ENCODE peak calls at places on chromosomes 5 and 9, in four cellular contexts. One of them, this sample, is unnamed. For H3K9me3 and H3K36me3, the result is how much of the 10 kb centered on the place peaks cover.

GRCh38 chr9:113581865-113582697 is 118.6 kb downstream of the RGS3 start:
- DNase-seq in Caco-2: no peak
- DNase-seq in small intestine: peak
- DNase-seq in CD8-positive, alpha-beta T cell: peak
- DNase-seq in this sample: no peak

GRCh38 chr9:98536542-98537173 is 172.1 kb downstream of the GABBR2 start:
- DNase-seq in Caco-2: no peak
- DNase-seq in small intestine: peak
- DNase-seq in CD8-positive, alpha-beta T cell: no peak
- DNase-seq in this sample: no peak

GRCh38 chr5:107092695-107093094 is 578.0 kb downstream of the EFNA5 start:
- DNase-seq in Caco-2: no peak
- DNase-seq in small intestine: no peak
- DNase-seq in CD8-positive, alpha-beta T cell: no peak
- DNase-seq in this sample: no peak

GRCh38 chr5:71939452-71939932 is 167.8 kb upstream of the MAP1B start:
- DNase-seq in Caco-2: no peak
- DNase-seq in small intestine: no peak
- DNase-seq in CD8-positive, alpha-beta T cell: no peak
- DNase-seq in this sample: no peak

GRCh38 chr5:84384604-84385575 is at the start of gene EDIL3:
- DNase-seq in Caco-2: peak
- DNase-seq in small intestine: no peak
- DNase-seq in CD8-positive, alpha-beta T cell: no peak
- DNase-seq in this sample: peak

GRCh38 chr5:3285621-3286020 is 310.0 kb upstream of the IRX1 start:
- DNase-seq in Caco-2: no peak
- DNase-seq in small intestine: no peak
- DNase-seq in CD8-positive, alpha-beta T cell: no peak
- DNase-seq in this sample: no peak

GRCh38 chr9:17349816-17350215 is 215.0 kb downstream of the CNTLN start:
- DNase-seq in Caco-2: no peak
- DNase-seq in small intestine: no peak
- DNase-seq in CD8-positive, alpha-beta T cell: no peak
- DNase-seq in this sample: no peak

GRCh38 chr5:15566306-15566705 is 66.3 kb downstream of the FBXL7 start:
- DNase-seq in Caco-2: no peak
- DNase-seq in small intestine: no peak
- DNase-seq in CD8-positive, alpha-beta T cell: no peak
- DNase-seq in this sample: no peak

GRCh38 chr5:125552486-125552885 is 806.0 kb upstream of the ZNF608 start:
- DNase-seq in Caco-2: no peak
- DNase-seq in small intestine: no peak
- DNase-seq in CD8-positive, alpha-beta T cell: no peak
- DNase-seq in this sample: no peak

GRCh38 chr5:171801-172331 is 19.4 kb upstream of the LRRC14B start:
- DNase-seq in Caco-2: peak
- DNase-seq in small intestine: no peak
- DNase-seq in CD8-positive, alpha-beta T cell: no peak
- DNase-seq in this sample: no peak

GRCh38 chr5:79285833-79286232 is 49.9 kb downstream of the JMY start:
- DNase-seq in Caco-2: no peak
- DNase-seq in small intestine: no peak
- DNase-seq in CD8-positive, alpha-beta T cell: no peak
- DNase-seq in this sample: no peak

GRCh38 chr5:107381189-107381856 is 289.4 kb downstream of the EFNA5 start:
- DNase-seq in Caco-2: peak
- DNase-seq in small intestine: peak
- DNase-seq in CD8-positive, alpha-beta T cell: no peak
- DNase-seq in this sample: no peak

GRCh38 chr9:101400120-101400519 is 1.5 kb downstream of the ZNF189 start:
- DNase-seq in Caco-2: no peak
- DNase-seq in small intestine: no peak
- DNase-seq in CD8-positive, alpha-beta T cell: no peak
- DNase-seq in this sample: no peak

GRCh38 chr5:85077581-85077980 is 692.9 kb upstream of the EDIL3 start:
- DNase-seq in Caco-2: no peak
- DNase-seq in small intestine: no peak
- DNase-seq in CD8-positive, alpha-beta T cell: no peak
- DNase-seq in this sample: no peak

GRCh38 chr9:112760821-112761220 is 10.3 kb downstream of the SNX30 start:
- DNase-seq in Caco-2: no peak
- DNase-seq in small intestine: no peak
- DNase-seq in CD8-positive, alpha-beta T cell: no peak
- DNase-seq in this sample: no peak

GRCh38 chr5:36237756-36238155 is 4.0 kb downstream of the NADK2 start:
- DNase-seq in Caco-2: peak
- DNase-seq in small intestine: peak
- DNase-seq in CD8-positive, alpha-beta T cell: no peak
- DNase-seq in this sample: no peak

GRCh38 chr5:54309751-54310432 is 481 bp downstream of the ARL15 start:
- DNase-seq in Caco-2: peak
- DNase-seq in small intestine: peak
- DNase-seq in CD8-positive, alpha-beta T cell: peak
- DNase-seq in this sample: peak

GRCh38 chr9:14205463-14205862 is 108.5 kb downstream of the NFIB start:
- DNase-seq in Caco-2: no peak
- DNase-seq in small intestine: no peak
- DNase-seq in CD8-positive, alpha-beta T cell: no peak
- DNase-seq in this sample: no peak

GRCh38 chr9:36258989-36259315 is 704 bp upstream of the GNE start:
- DNase-seq in Caco-2: no peak
- DNase-seq in small intestine: no peak
- DNase-seq in CD8-positive, alpha-beta T cell: no peak
- DNase-seq in this sample: no peak

GRCh38 chr5:74035521-74035937 is 409.5 kb downstream of the ARHGEF28 start:
- DNase-seq in Caco-2: peak
- DNase-seq in small intestine: peak
- DNase-seq in CD8-positive, alpha-beta T cell: no peak
- DNase-seq in this sample: peak

GRCh38 chr5:139863361-139863760 is 67.8 kb downstream of the PSD2 start:
- DNase-seq in Caco-2: no peak
- DNase-seq in small intestine: no peak
- DNase-seq in CD8-positive, alpha-beta T cell: no peak
- DNase-seq in this sample: no peak

GRCh38 chr5:144087576-144087975 is 82.9 kb downstream of the YIPF5 start:
- DNase-seq in Caco-2: no peak
- DNase-seq in small intestine: no peak
- DNase-seq in CD8-positive, alpha-beta T cell: no peak
- DNase-seq in this sample: no peak

GRCh38 chr9:38404314-38404713 is 11.8 kb downstream of the ALDH1B1 start:
- DNase-seq in Caco-2: no peak
- DNase-seq in small intestine: no peak
- DNase-seq in CD8-positive, alpha-beta T cell: no peak
- DNase-seq in this sample: no peak

GRCh38 chr5:75358117-75358516 is 21.1 kb downstream of the HMGCR start:
- DNase-seq in Caco-2: no peak
- DNase-seq in small intestine: no peak
- DNase-seq in CD8-positive, alpha-beta T cell: no peak
- DNase-seq in this sample: no peak

GRCh38 chr9:98432134-98432533 is 176.7 kb upstream of the TBC1D2 start:
- DNase-seq in Caco-2: no peak
- DNase-seq in small intestine: no peak
- DNase-seq in CD8-positive, alpha-beta T cell: no peak
- DNase-seq in this sample: no peak

GRCh38 chr9:2043243-2043642 is 28.1 kb downstream of the SMARCA2 start:
- DNase-seq in Caco-2: no peak
- DNase-seq in small intestine: no peak
- DNase-seq in CD8-positive, alpha-beta T cell: no peak
- DNase-seq in this sample: no peak

GRCh38 chr5:77328926-77329647 is 118.6 kb downstream of the PDE8B start:
- DNase-seq in Caco-2: no peak
- DNase-seq in small intestine: no peak
- DNase-seq in CD8-positive, alpha-beta T cell: no peak
- DNase-seq in this sample: no peak

DNA sequence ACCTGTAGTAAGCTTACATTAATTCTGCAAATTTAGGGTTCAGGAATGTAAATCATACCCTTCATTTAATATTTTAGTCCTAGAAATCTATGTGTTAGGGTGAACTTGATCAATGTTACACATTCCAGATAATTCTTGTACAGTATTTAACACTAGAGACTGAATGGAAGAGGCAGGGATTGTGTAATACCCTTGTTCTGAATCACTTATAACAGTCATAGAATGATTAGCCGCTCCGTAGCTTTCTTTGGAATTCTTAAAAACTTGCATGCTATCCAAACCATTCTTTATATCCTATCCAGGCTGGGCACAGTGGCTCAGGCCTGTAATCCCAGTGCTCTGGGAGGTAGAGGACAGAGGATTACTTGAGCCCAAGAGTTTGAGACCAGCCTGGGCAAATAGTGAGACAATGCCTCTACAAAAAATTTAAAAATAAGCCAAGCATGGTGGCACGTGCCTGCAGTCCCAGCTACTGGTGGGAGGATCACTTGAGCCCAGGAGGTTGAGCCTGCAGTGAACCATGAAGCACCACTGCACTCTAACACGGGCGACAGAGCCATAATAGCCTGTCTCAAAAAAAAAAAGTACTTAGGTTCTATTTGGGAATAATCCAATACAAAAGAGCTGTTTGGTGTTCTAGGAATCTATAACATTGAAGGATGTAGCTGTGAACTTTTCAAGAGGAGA is 8.3 kb downstream of the ZNF483 start:
- DNase-seq in Caco-2: no peak
- DNase-seq in small intestine: no peak
- DNase-seq in CD8-positive, alpha-beta T cell: no peak
- DNase-seq in this sample: no peak
- H3K9me3 ChIP-seq in Caco-2: under half
- H3K9me3 ChIP-seq in small intestine: under half
- H3K9me3 ChIP-seq in CD8-positive, alpha-beta T cell: under half
- H3K9me3 ChIP-seq in this sample: under half

DNA sequence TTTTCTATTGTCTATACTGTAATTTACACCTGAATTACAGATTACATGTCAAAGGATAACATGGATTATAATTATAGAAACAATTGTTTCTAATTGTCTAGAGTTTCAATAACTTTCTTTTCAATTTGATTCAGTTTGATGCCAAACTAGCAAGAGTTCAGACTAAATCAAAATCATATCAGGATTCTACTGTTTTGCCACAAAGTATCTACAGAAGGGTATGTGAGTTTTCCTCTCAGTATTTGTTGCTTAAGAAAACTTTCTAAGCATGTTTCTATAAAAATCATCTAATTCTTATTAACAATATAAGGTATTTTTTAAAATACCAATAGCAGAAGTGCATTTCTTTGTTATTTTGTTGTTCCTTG is 12.5 kb downstream of the SELENOP start:
- DNase-seq in Caco-2: no peak
- DNase-seq in small intestine: no peak
- DNase-seq in CD8-positive, alpha-beta T cell: no peak
- DNase-seq in this sample: no peak
- H3K36me3 ChIP-seq in Caco-2: under half
- H3K36me3 ChIP-seq in small intestine: under half
- H3K36me3 ChIP-seq in CD8-positive, alpha-beta T cell: under half
- H3K36me3 ChIP-seq in this sample: under half

GRCh38 chr9:138122201-138122600 is 244.6 kb downstream of the CACNA1B start:
- DNase-seq in Caco-2: no peak
- DNase-seq in small intestine: no peak
- DNase-seq in CD8-positive, alpha-beta T cell: no peak
- DNase-seq in this sample: no peak

GRCh38 chr9:138120072-138120471 is 242.5 kb downstream of the CACNA1B start:
- DNase-seq in Caco-2: no peak
- DNase-seq in small intestine: no peak
- DNase-seq in CD8-positive, alpha-beta T cell: no peak
- DNase-seq in this sample: no peak

GRCh38 chr9:138121438-138122050 is 244.0 kb downstream of the CACNA1B start:
- DNase-seq in Caco-2: no peak
- DNase-seq in small intestine: no peak
- DNase-seq in CD8-positive, alpha-beta T cell: no peak
- DNase-seq in this sample: no peak

GRCh38 chr9:138119202-138120027 is 241.8 kb downstream of the CACNA1B start:
- DNase-seq in Caco-2: peak
- DNase-seq in small intestine: no peak
- DNase-seq in CD8-positive, alpha-beta T cell: no peak
- DNase-seq in this sample: no peak

GRCh38 chr9:138120511-138121437 is 243.2 kb downstream of the CACNA1B start:
- DNase-seq in Caco-2: no peak
- DNase-seq in small intestine: no peak
- DNase-seq in CD8-positive, alpha-beta T cell: no peak
- DNase-seq in this sample: no peak
- H3K9me3 ChIP-seq in Caco-2: under half
- H3K9me3 ChIP-seq in small intestine: under half
- H3K9me3 ChIP-seq in CD8-positive, alpha-beta T cell: under half
- H3K9me3 ChIP-seq in this sample: under half

GRCh38 chr9:107328510-107328909 is 45.4 kb downstream of the RAD23B start:
- DNase-seq in Caco-2: no peak
- DNase-seq in small intestine: no peak
- DNase-seq in CD8-positive, alpha-beta T cell: no peak
- DNase-seq in this sample: no peak

GRCh38 chr9:107322643-107323042 is 39.6 kb downstream of the RAD23B start:
- DNase-seq in Caco-2: no peak
- DNase-seq in small intestine: no peak
- DNase-seq in CD8-positive, alpha-beta T cell: no peak
- DNase-seq in this sample: no peak

GRCh38 chr9:107325842-107326241 is 42.8 kb downstream of the RAD23B start:
- DNase-seq in Caco-2: no peak
- DNase-seq in small intestine: no peak
- DNase-seq in CD8-positive, alpha-beta T cell: no peak
- DNase-seq in this sample: no peak

DNA sequence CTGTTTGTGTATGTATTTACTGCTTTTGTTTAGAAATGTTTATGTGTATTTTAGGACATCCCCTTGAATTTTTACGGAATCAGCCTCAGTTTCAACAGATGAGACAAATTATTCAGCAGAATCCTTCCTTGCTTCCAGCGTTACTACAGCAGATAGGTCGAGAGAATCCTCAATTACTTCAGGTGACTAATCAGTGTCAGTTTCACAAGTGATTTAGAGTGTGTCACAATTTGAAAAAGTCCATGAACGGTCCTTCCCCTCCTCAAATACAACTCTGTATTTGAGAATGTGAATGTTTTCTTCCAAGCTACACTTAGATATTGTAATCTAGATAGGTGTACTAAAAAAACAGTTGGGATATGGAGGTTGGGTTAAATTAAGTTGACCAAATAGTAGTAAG is 40.8 kb downstream of the RAD23B start:
- DNase-seq in Caco-2: no peak
- DNase-seq in small intestine: no peak
- DNase-seq in CD8-positive, alpha-beta T cell: no peak
- DNase-seq in this sample: no peak
- H3K36me3 ChIP-seq in Caco-2: under half
- H3K36me3 ChIP-seq in small intestine: under half
- H3K36me3 ChIP-seq in CD8-positive, alpha-beta T cell: under half
- H3K36me3 ChIP-seq in this sample: half or more

DNA sequence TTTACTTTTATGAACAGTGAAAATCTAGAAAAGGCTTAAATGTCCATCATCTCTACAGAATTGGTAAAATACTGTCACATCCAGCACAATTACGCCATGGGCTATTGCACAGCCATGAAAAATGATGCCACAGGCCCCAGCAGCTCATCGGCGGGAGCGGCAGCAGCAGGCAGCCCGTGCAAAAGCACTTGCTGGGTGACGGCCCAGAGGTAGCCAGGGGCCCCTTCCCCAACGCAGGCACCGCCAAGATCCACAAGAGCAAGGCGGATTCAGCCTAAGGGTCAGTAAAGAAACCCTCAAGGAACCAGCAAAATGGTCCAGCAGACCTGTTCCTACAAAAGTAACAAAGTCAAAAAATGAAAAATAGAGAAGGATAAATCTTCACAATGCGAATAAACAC is 272.7 kb downstream of the AGTPBP1 start:
- DNase-seq in Caco-2: no peak
- DNase-seq in small intestine: no peak
- DNase-seq in CD8-positive, alpha-beta T cell: no peak
- DNase-seq in this sample: no peak
- H3K9me3 ChIP-seq in Caco-2: under half
- H3K9me3 ChIP-seq in small intestine: under half
- H3K9me3 ChIP-seq in CD8-positive, alpha-beta T cell: under half
- H3K9me3 ChIP-seq in this sample: under half